ENCODE peak calls at places on chromosomes 7 and 10, in six cellular contexts. T, U, Z, K, F and M are unnamed samples.

GRCh38 chr10:110919971-110920881 is 822 bp downstream of the SHOC2 start:
- DNase-seq in T (no peak), K (peak; percentile 62), F (peak; percentile 69), Z (no peak), U (no peak), M (peak; percentile 34)

GRCh38 chr7:40700653-40701475 is 566.1 kb downstream of the SUGCT start:
- DNase-seq in T (no peak), U (no peak), K (peak; percentile 36), F (no peak), Z (peak; percentile 81), M (peak; percentile 73)

GRCh38 chr7:76296743-76297740 is 5.4 kb upstream of the HSPB1 start:
- DNase-seq in F (no peak), U (peak; percentile 46), Z (peak; percentile 83), K (peak; percentile 93), T (no peak), M (no peak)

GRCh38 chr10:18261063-18261462 is 120.8 kb downstream of the CACNB2 start:
- DNase-seq in K (no peak), T (no peak), F (no peak), Z (no peak), U (no peak), M (no peak)

GRCh38 chr10:28623483-28623882 is 53.8 kb upstream of the BAMBI start:
- DNase-seq in U (no peak), T (no peak), Z (no peak), F (no peak), K (no peak), M (no peak)

GRCh38 chr7:87574630-87575029 is 26.1 kb downstream of the ABCB1 start:
- DNase-seq in K (peak; percentile 73), U (no peak), F (no peak), T (no peak), Z (no peak), M (peak; percentile 39)

GRCh38 chr7:16644987-16645592 is 464 bp downstream of the ANKMY2 start:
- DNase-seq in T (peak; percentile 76), Z (no peak), F (no peak), K (peak; percentile 43), U (no peak), M (peak; percentile 17)

GRCh38 chr10:124705021-124705740 is 39.0 kb downstream of the FAM53B start:
- DNase-seq in Z (no peak), T (no peak), U (no peak), K (no peak), F (no peak), M (peak; percentile 47)

GRCh38 chr10:102117391-102118159 is 2.6 kb downstream of the LDB1 start:
- DNase-seq in K (peak; percentile 69), U (no peak), Z (no peak), F (no peak), T (peak; percentile 50), M (peak; percentile 83)

GRCh38 chr7:136657332-136657942 is 211.0 kb upstream of the CHRM2 start:
- DNase-seq in K (no peak), F (no peak), U (no peak), Z (no peak), T (no peak), M (no peak)

GRCh38 chr10:60073781-60074656 is 167.7 kb upstream of the CCDC6 start:
- DNase-seq in T (no peak), F (no peak), K (no peak), Z (no peak), U (no peak), M (no peak)
- TF ChIP-seq CTCF in T (no peak), F (no peak), K (no peak), Z (no peak), U (no peak), M (no peak)

GRCh38 chr7:149669121-149669818 is 104.1 kb downstream of the ZNF467 start:
- DNase-seq in F (no peak), K (peak; percentile 62), Z (no peak), T (no peak), U (no peak), M (peak; percentile 58)
- TF ChIP-seq CTCF in F (peak; percentile 43), K (peak; percentile 51), Z (peak; percentile 44), T (peak; percentile 22), U (peak; percentile 5), M (peak; percentile 37)

GRCh38 chr10:97599272-97599619 is 9.7 kb downstream of the C10orf62 start:
- DNase-seq in Z (no peak), F (no peak), U (no peak), K (no peak), T (no peak), M (no peak)

GRCh38 chr10:97597778-97598177 is 8.3 kb downstream of the C10orf62 start:
- DNase-seq in K (no peak), F (no peak), U (no peak), Z (no peak), T (no peak), M (no peak)

GRCh38 chr10:97598407-97599271 is 9.1 kb downstream of the C10orf62 start:
- DNase-seq in T (no peak), F (no peak), U (no peak), K (no peak), Z (no peak), M (no peak)

GRCh38 chr10:97593423-97593822 is 3.9 kb downstream of the C10orf62 start:
- DNase-seq in F (no peak), Z (no peak), K (no peak), U (no peak), T (no peak), M (no peak)

GRCh38 chr10:97596101-97597055 is 6.9 kb downstream of the C10orf62 start:
- DNase-seq in T (no peak), K (peak; percentile 89), U (peak; percentile 56), Z (peak; percentile 49), F (no peak), M (no peak)
- TF ChIP-seq CTCF in T (no peak), K (no peak), U (no peak), Z (no peak), F (no peak), M (no peak)

GRCh38 chr7:8387551-8388256 is 45.7 kb upstream of the NXPH1 start:
- DNase-seq in F (no peak), K (no peak), U (no peak), T (no peak), Z (no peak), M (no peak)
- TF ChIP-seq CTCF in F (no peak), K (no peak), U (no peak), T (no peak), Z (no peak), M (no peak)

DNA sequence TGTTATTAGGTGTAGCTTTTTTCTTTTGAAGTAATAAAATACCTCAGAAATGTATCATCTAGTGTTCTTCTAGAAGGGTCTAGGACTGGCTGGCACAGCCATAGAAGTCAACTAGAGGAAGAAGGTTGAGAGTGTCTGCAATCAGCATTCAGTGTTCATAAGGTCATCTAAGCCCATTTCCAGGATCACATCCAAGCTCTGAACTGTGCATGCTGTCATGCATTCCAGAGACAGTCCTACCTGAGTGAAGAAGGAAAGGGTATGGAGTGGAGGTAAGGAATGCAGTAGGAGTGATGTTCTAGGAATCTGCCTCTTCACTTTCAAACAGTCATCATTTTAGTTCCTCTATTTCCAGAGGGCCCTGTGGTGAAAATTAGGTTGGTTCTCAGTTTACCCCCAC is 789.7 kb downstream of the GATA3 start:
- DNase-seq in U (no peak), F (no peak), T (no peak), K (no peak), Z (no peak), M (no peak)
- TF ChIP-seq CTCF in U (no peak), F (no peak), T (no peak), K (no peak), Z (no peak), M (no peak)

DNA sequence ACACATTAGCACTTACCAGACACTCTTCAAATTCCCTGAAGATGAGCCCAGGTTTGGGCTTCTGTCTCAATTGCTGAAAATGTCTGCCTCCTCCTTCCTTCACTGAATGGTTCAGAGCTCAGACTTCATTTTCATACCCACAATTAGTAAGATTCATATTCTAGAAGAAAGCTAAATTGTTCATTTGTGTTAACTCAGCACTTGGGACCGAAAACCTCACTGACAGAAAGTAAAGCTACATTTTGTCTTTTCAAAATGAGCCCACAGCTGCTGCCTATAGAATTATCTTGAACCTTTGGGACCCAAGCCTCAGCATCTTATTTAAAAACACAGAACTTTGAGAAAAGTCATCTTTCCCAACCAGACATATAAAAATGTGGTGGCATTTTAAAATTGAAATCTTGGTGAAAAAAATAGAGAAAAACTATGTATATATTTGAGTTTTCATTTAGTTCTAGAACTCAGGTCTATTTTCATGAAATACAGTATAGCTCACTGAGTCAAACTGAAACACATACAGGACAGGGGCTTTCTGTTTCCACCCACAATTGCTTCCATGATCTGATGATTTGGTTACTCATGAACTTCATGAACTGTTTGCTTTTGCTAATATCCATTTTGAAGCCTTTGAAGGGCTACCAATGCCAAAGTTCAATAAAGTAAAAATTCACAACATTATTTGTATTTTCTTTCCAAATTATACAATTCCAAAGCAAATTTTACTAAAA is 119.1 kb upstream of the PFKP start:
- DNase-seq in Z (no peak), T (no peak), K (no peak), U (no peak), F (no peak), M (peak; percentile 54)
- TF ChIP-seq CTCF in Z (no peak), T (no peak), K (no peak), U (no peak), F (no peak), M (no peak)

GRCh38 chr10:35640951-35641429 is 1.1 kb downstream of the FZD8 start:
- DNase-seq in F (peak; percentile 46), K (peak; percentile 81), U (no peak), Z (peak; percentile 67), T (peak; percentile 68), M (peak; percentile 52)
- TF ChIP-seq CTCF in F (no peak), K (no peak), U (no peak), Z (no peak), T (no peak), M (no peak)